ENCODE peak calls at places on chromosomes 5 and 9, in eight cellular contexts. I, V, E, L, S, F, R and K are unnamed samples.

GRCh38 chr9:93111371-93112115 is 15.5 kb downstream of the CARD19 start:
- DNase-seq in I (peak), V (peak), E (no peak), L (no peak), S (no peak), F (peak), R (no peak), K (peak)

GRCh38 chr5:96374653-96375052 is 58.4 kb downstream of the PCSK1 start:
- DNase-seq in I (no peak), V (no peak), E (no peak), L (no peak), S (no peak), F (no peak), R (no peak), K (no peak)

GRCh38 chr9:110977259-110977709 is 61.0 kb downstream of the LPAR1 start:
- DNase-seq in I (peak), V (peak), E (no peak), L (no peak), S (no peak), F (no peak), R (no peak), K (no peak)

GRCh38 chr9:9790216-9790872 is 822.5 kb downstream of the PTPRD start:
- DNase-seq in I (no peak), V (peak), E (peak), L (no peak), S (peak), F (no peak), R (no peak), K (no peak)

GRCh38 chr5:57171818-57172465 is 1.9 kb upstream of the GPBP1 start:
- DNase-seq in I (no peak), V (no peak), E (peak), L (no peak), S (no peak), F (no peak), R (no peak), K (no peak)

GRCh38 chr9:88694625-88695024 is 159.6 kb downstream of the NXNL2 start:
- DNase-seq in I (no peak), V (peak), E (no peak), L (no peak), S (no peak), F (no peak), R (no peak), K (no peak)

GRCh38 chr5:73437126-73438047 is 11.2 kb downstream of the FOXD1 start:
- DNase-seq in I (peak), V (peak), E (peak), L (no peak), S (peak), F (no peak), R (no peak), K (no peak)

GRCh38 chr9:113963017-113963620 is 87.0 kb downstream of the ZNF618 start:
- DNase-seq in I (peak), V (peak), E (peak), L (no peak), S (peak), F (no peak), R (no peak), K (no peak)

GRCh38 chr9:90455316-90455715 is 187.3 kb downstream of the DIRAS2 start:
- DNase-seq in I (no peak), V (no peak), E (no peak), L (no peak), S (no peak), F (no peak), R (no peak), K (no peak)

GRCh38 chr9:36051317-36051716 is 14.6 kb downstream of the RECK start:
- DNase-seq in I (no peak), V (no peak), E (no peak), L (no peak), S (no peak), F (no peak), R (no peak), K (no peak)

GRCh38 chr5:95417971-95418370 is 26.8 kb downstream of the FAM81B start:
- DNase-seq in I (no peak), V (peak), E (no peak), L (no peak), S (no peak), F (no peak), R (no peak), K (no peak)

GRCh38 chr9:75088646-75089368 is 493 bp downstream of the OSTF1 start:
- DNase-seq in I (peak), V (peak), E (peak), L (peak), S (peak), F (peak), R (peak), K (no peak)

GRCh38 chr9:89523948-89524347 is 26.0 kb upstream of the SEMA4D start:
- DNase-seq in I (no peak), V (no peak), E (no peak), L (no peak), S (no peak), F (no peak), R (no peak), K (no peak)

GRCh38 chr9:24502548-24502947 is 43.1 kb downstream of the IZUMO3 start:
- DNase-seq in I (no peak), V (no peak), E (no peak), L (no peak), S (no peak), F (no peak), R (no peak), K (no peak)

GRCh38 chr9:76902395-76902794 is 3.5 kb downstream of the PRUNE2 start:
- DNase-seq in I (no peak), V (no peak), E (no peak), L (no peak), S (no peak), F (no peak), R (no peak), K (no peak)

GRCh38 chr9:8179381-8180053 is 379.9 kb upstream of the DMAC1 start:
- DNase-seq in I (no peak), V (no peak), E (no peak), L (no peak), S (no peak), F (no peak), R (no peak), K (no peak)

GRCh38 chr9:109765278-109765677 is 14.7 kb upstream of the PALM2AKAP2 start:
- DNase-seq in I (no peak), V (no peak), E (no peak), L (no peak), S (no peak), F (no peak), R (no peak), K (no peak)

GRCh38 chr9:11038956-11039355 is 426.2 kb upstream of the PTPRD start:
- DNase-seq in I (no peak), V (no peak), E (no peak), L (no peak), S (no peak), F (no peak), R (no peak), K (no peak)

GRCh38 chr9:87824216-87824875 is 58.3 kb upstream of the SPATA31E1 start:
- DNase-seq in I (no peak), V (no peak), E (no peak), L (no peak), S (no peak), F (no peak), R (no peak), K (no peak)

GRCh38 chr5:126868961-126869451 is 92.1 kb downstream of the LMNB1 start:
- DNase-seq in I (no peak), V (peak), E (no peak), L (no peak), S (peak), F (no peak), R (no peak), K (no peak)

GRCh38 chr9:138105561-138106505 is 228.3 kb downstream of the CACNA1B start:
- DNase-seq in I (no peak), V (no peak), E (no peak), L (no peak), S (no peak), F (no peak), R (no peak), K (no peak)

GRCh38 chr5:111223086-111223789 is 946 bp upstream of the CAMK4 start:
- DNase-seq in I (no peak), V (no peak), E (no peak), L (no peak), S (no peak), F (no peak), R (no peak), K (no peak)

GRCh38 chr9:120767451-120767850 is 25.8 kb downstream of the FBXW2 start:
- DNase-seq in I (no peak), V (no peak), E (no peak), L (no peak), S (no peak), F (no peak), R (no peak), K (no peak)

GRCh38 chr5:72647806-72648205 is 140.6 kb upstream of the ZNF366 start:
- DNase-seq in I (no peak), V (peak), E (no peak), L (no peak), S (no peak), F (no peak), R (no peak), K (no peak)

GRCh38 chr9:99820330-99821186 is 1.1 kb upstream of the NR4A3 start:
- DNase-seq in I (peak), V (peak), E (peak), L (no peak), S (peak), F (peak), R (peak), K (peak)

GRCh38 chr9:99822596-99823391 is 1.1 kb downstream of the NR4A3 start:
- DNase-seq in I (peak), V (peak), E (peak), L (no peak), S (peak), F (peak), R (peak), K (no peak)

GRCh38 chr9:99819484-99820329 is 2.0 kb upstream of the NR4A3 start:
- DNase-seq in I (peak), V (peak), E (peak), L (peak), S (peak), F (peak), R (peak), K (peak)

GRCh38 chr9:99822096-99822595 is 461 bp downstream of the NR4A3 start:
- DNase-seq in I (no peak), V (no peak), E (no peak), L (no peak), S (no peak), F (no peak), R (no peak), K (no peak)

DNA sequence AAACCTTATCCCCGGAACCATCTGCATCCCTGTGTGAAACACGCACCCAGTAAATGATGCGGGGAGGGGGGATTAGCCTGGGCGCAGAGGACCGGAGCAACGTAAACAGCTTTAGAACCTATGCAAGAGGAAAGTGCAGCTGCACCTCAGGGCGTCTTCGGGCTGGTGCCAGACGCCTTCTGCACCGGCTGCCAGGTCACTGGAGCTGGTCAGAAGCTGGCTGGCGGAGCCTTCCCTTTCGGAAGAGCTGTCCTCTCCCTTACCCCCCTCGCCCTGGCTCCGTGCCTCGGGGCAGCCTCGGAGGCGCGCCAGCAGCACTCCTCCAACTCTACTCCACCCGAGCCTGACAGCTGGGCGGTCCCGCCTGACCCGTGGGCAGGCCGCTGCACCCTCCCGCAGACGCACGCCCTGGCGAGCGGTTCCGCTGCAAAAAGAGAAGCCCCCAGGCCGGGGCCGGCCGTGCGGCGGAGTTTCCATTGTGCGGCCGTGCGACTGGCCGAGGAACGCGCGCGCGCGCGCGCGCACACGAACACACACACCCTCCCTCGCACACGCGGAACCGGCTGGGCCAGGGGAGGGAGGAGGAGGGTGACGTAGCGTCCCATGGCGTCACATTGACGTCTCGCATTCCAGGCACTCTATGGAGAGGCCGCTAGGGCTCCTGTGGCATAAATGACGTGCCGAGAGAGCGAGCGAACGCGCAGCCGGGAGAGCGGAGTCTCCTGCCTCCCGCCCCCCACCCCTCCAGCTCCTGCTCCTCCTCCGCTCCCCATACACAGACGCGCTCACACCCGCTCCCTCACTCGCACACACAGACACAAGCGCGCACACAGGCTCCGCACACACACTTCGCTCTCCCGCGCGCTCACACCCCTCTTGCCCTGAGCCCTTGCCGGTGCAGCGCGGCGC is at the start of gene NR4A3:
- DNase-seq in I (peak), V (peak), E (peak), L (peak), S (peak), F (peak), R (peak), K (peak)
- TF ChIP-seq CTCF in I (peak), V (peak), E (no peak), L (no peak), S (no peak), F (no peak), R (no peak), K (no peak)

GRCh38 chr9:108671156-108671555 is 184.6 kb downstream of the ACTL7B start:
- DNase-seq in I (no peak), V (no peak), E (no peak), L (no peak), S (peak), F (no peak), R (no peak), K (no peak)
- TF ChIP-seq CTCF in I (no peak), V (peak), E (no peak), L (no peak), S (peak), F (no peak), R (no peak), K (no peak)

GRCh38 chr5:142853682-142854081 is 83.5 kb downstream of the ARHGAP26 start:
- DNase-seq in I (no peak), V (no peak), E (no peak), L (no peak), S (no peak), F (no peak), R (no peak), K (no peak)
- TF ChIP-seq CTCF in I (no peak), V (no peak), E (no peak), L (no peak), S (no peak), F (no peak), R (no peak), K (no peak)

DNA sequence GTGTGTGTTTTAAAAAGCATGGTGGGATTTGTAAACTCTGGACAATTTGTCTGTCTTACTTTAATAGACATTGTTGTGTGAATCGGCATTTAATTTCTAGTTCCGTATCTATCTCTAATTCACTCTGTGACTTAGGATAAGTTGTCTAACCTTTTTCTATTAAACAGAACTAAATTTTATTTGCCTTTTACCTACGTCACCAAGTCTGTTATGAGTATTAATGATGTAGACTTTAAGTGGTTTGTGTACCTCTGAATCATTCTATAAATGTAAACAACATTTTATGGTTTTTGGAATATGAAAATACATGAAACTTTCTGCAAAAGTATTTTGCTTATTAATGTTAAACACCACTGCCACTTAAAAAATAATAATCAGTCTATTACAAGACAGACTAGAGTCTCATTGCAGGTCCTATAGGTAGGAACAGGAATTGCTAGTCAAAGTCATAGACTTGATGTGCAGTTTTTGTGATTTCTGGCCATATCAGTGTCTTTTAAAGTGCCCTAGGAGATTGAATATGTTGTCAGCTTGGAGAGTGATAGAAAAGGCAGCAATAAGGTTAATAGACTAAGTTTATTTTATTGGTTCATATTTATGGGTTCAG is 5.6 kb downstream of the RBM27 start:
- DNase-seq in I (no peak), V (no peak), E (no peak), L (no peak), S (no peak), F (no peak), R (no peak), K (no peak)
- TF ChIP-seq CTCF in I (no peak), V (peak), E (no peak), L (no peak), S (peak), F (no peak), R (no peak), K (no peak)

GRCh38 chr5:146039420-146039819 is 66.0 kb downstream of the PLAC8L1 start:
- DNase-seq in I (no peak), V (no peak), E (peak), L (no peak), S (no peak), F (no peak), R (no peak), K (no peak)

GRCh38 chr5:146032911-146033310 is 72.5 kb downstream of the PLAC8L1 start:
- DNase-seq in I (no peak), V (no peak), E (no peak), L (no peak), S (no peak), F (no peak), R (no peak), K (no peak)

GRCh38 chr5:146034605-146035004 is 70.8 kb downstream of the PLAC8L1 start:
- DNase-seq in I (no peak), V (no peak), E (no peak), L (no peak), S (no peak), F (no peak), R (no peak), K (no peak)

DNA sequence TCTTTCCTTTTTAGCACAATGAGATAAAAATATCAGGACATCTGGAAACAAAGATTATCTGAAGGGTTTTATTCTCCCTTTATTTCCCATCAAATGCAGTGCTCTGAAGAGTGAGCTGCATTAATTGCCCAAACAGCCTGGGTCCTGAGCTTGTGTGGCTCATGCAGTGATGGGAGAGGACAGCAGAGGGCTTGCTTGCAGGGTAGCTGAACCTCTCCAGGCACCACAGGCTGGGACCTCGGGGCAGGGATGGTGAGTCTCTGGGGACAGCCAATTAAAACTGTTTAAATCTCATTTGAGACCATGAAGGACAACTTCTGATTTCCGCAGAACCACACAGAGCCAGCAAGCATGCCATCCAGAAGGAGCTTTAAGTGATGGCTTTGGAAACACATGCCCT is 71.2 kb downstream of the PLAC8L1 start:
- DNase-seq in I (no peak), V (no peak), E (no peak), L (no peak), S (no peak), F (no peak), R (no peak), K (no peak)
- TF ChIP-seq CTCF in I (no peak), V (no peak), E (no peak), L (no peak), S (no peak), F (no peak), R (no peak), K (no peak)

GRCh38 chr5:54756301-54756700 is 229.1 kb downstream of the ESM1 start:
- DNase-seq in I (no peak), V (no peak), E (no peak), L (no peak), S (no peak), F (no peak), R (no peak), K (no peak)
- TF ChIP-seq CTCF in I (no peak), V (no peak), E (no peak), L (no peak), S (no peak), F (no peak), R (no peak), K (no peak)

GRCh38 chr9:84669293-84670105 is at the start of gene NTRK2:
- DNase-seq in I (peak), V (peak), E (no peak), L (peak), S (peak), F (no peak), R (no peak), K (no peak)
- TF ChIP-seq CTCF in I (peak), V (no peak), E (no peak), L (peak), S (peak), F (no peak), R (no peak), K (no peak)

GRCh38 chr5:168608821-168609220 is 29.7 kb upstream of the PANK3 start:
- DNase-seq in I (no peak), V (no peak), E (no peak), L (no peak), S (no peak), F (no peak), R (no peak), K (no peak)
- TF ChIP-seq CTCF in I (no peak), V (no peak), E (no peak), L (no peak), S (no peak), F (no peak), R (no peak), K (no peak)

DNA sequence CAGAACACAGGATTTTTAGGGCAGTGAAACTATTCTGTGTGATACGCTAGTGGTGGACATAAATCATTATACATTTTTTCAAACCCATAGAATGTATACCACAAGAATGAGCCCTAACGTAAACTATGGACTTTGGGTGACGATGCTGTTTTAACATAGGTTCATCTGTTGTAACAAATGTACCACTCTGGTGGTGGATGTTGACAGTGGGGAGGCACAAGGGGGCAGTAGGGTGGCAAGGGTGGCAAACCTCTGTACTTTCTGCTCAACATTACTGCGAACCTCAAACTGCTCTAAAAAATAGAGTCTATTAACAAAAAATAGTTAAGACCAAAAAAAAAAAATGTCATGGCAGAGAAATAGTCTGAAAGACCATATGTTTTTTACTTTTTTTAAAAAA is 9.1 kb upstream of the MVB12B start:
- DNase-seq in I (no peak), V (no peak), E (peak), L (no peak), S (no peak), F (no peak), R (no peak), K (no peak)
- TF ChIP-seq CTCF in I (peak), V (peak), E (no peak), L (no peak), S (no peak), F (no peak), R (no peak), K (no peak)